ENCODE peak calls at places on chromosomes 2 and 18, in five cellular contexts. One of them, this sample, is unnamed.

GRCh38 chr2:128196026-128196822 is 105.2 kb downstream of the UGGT1 start:
- DNase-seq in astrocyte of the spinal cord: peak
- DNase-seq in OCI-LY7: no peak
- DNase-seq in kidney: no peak
- DNase-seq in HCT116: no peak
- DNase-seq in this sample: peak

GRCh38 chr2:10162586-10163497 is 40.3 kb downstream of the RRM2 start:
- DNase-seq in astrocyte of the spinal cord: no peak
- DNase-seq in OCI-LY7: no peak
- DNase-seq in kidney: peak
- DNase-seq in HCT116: no peak
- DNase-seq in this sample: no peak

GRCh38 chr2:231464576-231465540 is 574 bp upstream of the NCL start:
- DNase-seq in astrocyte of the spinal cord: no peak
- DNase-seq in OCI-LY7: peak
- DNase-seq in kidney: peak
- DNase-seq in HCT116: peak
- DNase-seq in this sample: no peak

GRCh38 chr2:47091118-47091517 is 64.0 kb downstream of the STPG4 start:
- DNase-seq in astrocyte of the spinal cord: no peak
- DNase-seq in OCI-LY7: no peak
- DNase-seq in kidney: no peak
- DNase-seq in HCT116: no peak
- DNase-seq in this sample: peak

GRCh38 chr18:3411854-3412268 is 38.1 kb upstream of the TGIF1 start:
- DNase-seq in astrocyte of the spinal cord: no peak
- DNase-seq in OCI-LY7: no peak
- DNase-seq in kidney: no peak
- DNase-seq in HCT116: no peak
- DNase-seq in this sample: peak

GRCh38 chr2:39124770-39125075 is 3.9 kb upstream of the SOS1 start:
- DNase-seq in astrocyte of the spinal cord: no peak
- DNase-seq in OCI-LY7: no peak
- DNase-seq in kidney: no peak
- DNase-seq in HCT116: no peak
- DNase-seq in this sample: no peak

GRCh38 chr18:67730884-67731283 is 214.4 kb upstream of the DSEL start:
- DNase-seq in astrocyte of the spinal cord: peak
- DNase-seq in OCI-LY7: no peak
- DNase-seq in kidney: no peak
- DNase-seq in HCT116: no peak
- DNase-seq in this sample: peak

GRCh38 chr2:218318241-218318640 is 25.9 kb upstream of the TMBIM1 start:
- DNase-seq in astrocyte of the spinal cord: no peak
- DNase-seq in OCI-LY7: no peak
- DNase-seq in kidney: no peak
- DNase-seq in HCT116: no peak
- DNase-seq in this sample: no peak

GRCh38 chr2:156136566-156136965 is 196.0 kb downstream of the NR4A2 start:
- DNase-seq in astrocyte of the spinal cord: no peak
- DNase-seq in OCI-LY7: no peak
- DNase-seq in kidney: no peak
- DNase-seq in HCT116: no peak
- DNase-seq in this sample: no peak

GRCh38 chr2:88669371-88670214 is 21.9 kb upstream of the RPIA start:
- DNase-seq in astrocyte of the spinal cord: peak
- DNase-seq in OCI-LY7: peak
- DNase-seq in kidney: no peak
- DNase-seq in HCT116: peak
- DNase-seq in this sample: peak

GRCh38 chr18:77512152-77512551 is 262.5 kb downstream of the GALR1 start:
- DNase-seq in astrocyte of the spinal cord: no peak
- DNase-seq in OCI-LY7: no peak
- DNase-seq in kidney: no peak
- DNase-seq in HCT116: no peak
- DNase-seq in this sample: no peak

GRCh38 chr2:189782221-189782671 is 1.9 kb downstream of the ORMDL1 start:
- DNase-seq in astrocyte of the spinal cord: no peak
- DNase-seq in OCI-LY7: no peak
- DNase-seq in kidney: no peak
- DNase-seq in HCT116: no peak
- DNase-seq in this sample: peak

GRCh38 chr18:27942706-27943105 is 234.2 kb downstream of the CDH2 start:
- DNase-seq in astrocyte of the spinal cord: peak
- DNase-seq in OCI-LY7: no peak
- DNase-seq in kidney: no peak
- DNase-seq in HCT116: no peak
- DNase-seq in this sample: peak

GRCh38 chr2:217611056-217611455 is 391.7 kb downstream of the TNS1 start:
- DNase-seq in astrocyte of the spinal cord: no peak
- DNase-seq in OCI-LY7: no peak
- DNase-seq in kidney: no peak
- DNase-seq in HCT116: no peak
- DNase-seq in this sample: no peak

GRCh38 chr18:3688682-3689081 is 238.7 kb downstream of the TGIF1 start:
- DNase-seq in astrocyte of the spinal cord: peak
- DNase-seq in OCI-LY7: no peak
- DNase-seq in kidney: no peak
- DNase-seq in HCT116: no peak
- DNase-seq in this sample: peak

GRCh38 chr2:46134531-46135229 is 162.5 kb upstream of the EPAS1 start:
- DNase-seq in astrocyte of the spinal cord: peak
- DNase-seq in OCI-LY7: no peak
- DNase-seq in kidney: peak
- DNase-seq in HCT116: no peak
- DNase-seq in this sample: peak

GRCh38 chr2:121329786-121330185 is 44.8 kb upstream of the TFCP2L1 start:
- DNase-seq in astrocyte of the spinal cord: no peak
- DNase-seq in OCI-LY7: no peak
- DNase-seq in kidney: no peak
- DNase-seq in HCT116: no peak
- DNase-seq in this sample: no peak

GRCh38 chr2:85761512-85761944 is 7.7 kb downstream of the ATOH8 start:
- DNase-seq in astrocyte of the spinal cord: no peak
- DNase-seq in OCI-LY7: no peak
- DNase-seq in kidney: no peak
- DNase-seq in HCT116: no peak
- DNase-seq in this sample: no peak

GRCh38 chr18:23538870-23539269 is 35.6 kb downstream of the RMC1 start:
- DNase-seq in astrocyte of the spinal cord: peak
- DNase-seq in OCI-LY7: no peak
- DNase-seq in kidney: no peak
- DNase-seq in HCT116: no peak
- DNase-seq in this sample: no peak

GRCh38 chr18:42401131-42401673 is 446.2 kb downstream of the PIK3C3 start:
- DNase-seq in astrocyte of the spinal cord: no peak
- DNase-seq in OCI-LY7: no peak
- DNase-seq in kidney: no peak
- DNase-seq in HCT116: no peak
- DNase-seq in this sample: no peak

GRCh38 chr2:129885735-129886134 is 93.7 kb upstream of the RAB6C start:
- DNase-seq in astrocyte of the spinal cord: no peak
- DNase-seq in OCI-LY7: peak
- DNase-seq in kidney: no peak
- DNase-seq in HCT116: no peak
- DNase-seq in this sample: no peak

GRCh38 chr18:66971951-66972350 is 368.1 kb upstream of the CDH19 start:
- DNase-seq in astrocyte of the spinal cord: no peak
- DNase-seq in OCI-LY7: no peak
- DNase-seq in kidney: no peak
- DNase-seq in HCT116: no peak
- DNase-seq in this sample: no peak

GRCh38 chr2:10700078-10700803 is 10.5 kb upstream of the NOL10 start:
- DNase-seq in astrocyte of the spinal cord: no peak
- DNase-seq in OCI-LY7: no peak
- DNase-seq in kidney: no peak
- DNase-seq in HCT116: no peak
- DNase-seq in this sample: no peak

GRCh38 chr2:20381457-20381856 is 30.8 kb upstream of the PUM2 start:
- DNase-seq in astrocyte of the spinal cord: peak
- DNase-seq in OCI-LY7: no peak
- DNase-seq in kidney: no peak
- DNase-seq in HCT116: no peak
- DNase-seq in this sample: peak

GRCh38 chr2:115160523-115161521 is 718.4 kb downstream of the DPP10 start:
- DNase-seq in astrocyte of the spinal cord: no peak
- DNase-seq in OCI-LY7: no peak
- DNase-seq in kidney: no peak
- DNase-seq in HCT116: no peak
- DNase-seq in this sample: no peak

GRCh38 chr2:214542866-214543265 is 132.0 kb downstream of the VWC2L start:
- DNase-seq in astrocyte of the spinal cord: peak
- DNase-seq in OCI-LY7: no peak
- DNase-seq in kidney: no peak
- DNase-seq in HCT116: no peak
- DNase-seq in this sample: no peak

GRCh38 chr2:65070172-65070830 is 14.1 kb downstream of the CEP68 start:
- DNase-seq in astrocyte of the spinal cord: peak
- DNase-seq in OCI-LY7: peak
- DNase-seq in kidney: no peak
- DNase-seq in HCT116: peak
- DNase-seq in this sample: peak
- TF ChIP-seq CTCF in astrocyte of the spinal cord: peak
- TF ChIP-seq CTCF in OCI-LY7: peak
- TF ChIP-seq CTCF in kidney: no peak
- TF ChIP-seq CTCF in HCT116: peak
- TF ChIP-seq CTCF in this sample: peak

GRCh38 chr2:71784734-71785549 is 331.6 kb downstream of the DYSF start:
- DNase-seq in astrocyte of the spinal cord: no peak
- DNase-seq in OCI-LY7: no peak
- DNase-seq in kidney: no peak
- DNase-seq in HCT116: peak
- DNase-seq in this sample: no peak
- H3K4me3 ChIP-seq in astrocyte of the spinal cord: no peak
- H3K4me3 ChIP-seq in OCI-LY7: no peak
- H3K4me3 ChIP-seq in kidney: no peak
- H3K4me3 ChIP-seq in HCT116: no peak
- H3K4me3 ChIP-seq in this sample: no peak

GRCh38 chr2:113979172-113980128 is 89.6 kb downstream of the ACTR3 start:
- DNase-seq in astrocyte of the spinal cord: no peak
- DNase-seq in OCI-LY7: peak
- DNase-seq in kidney: peak
- DNase-seq in HCT116: no peak
- DNase-seq in this sample: no peak
- TF ChIP-seq CTCF in astrocyte of the spinal cord: peak
- TF ChIP-seq CTCF in OCI-LY7: peak
- TF ChIP-seq CTCF in kidney: no peak
- TF ChIP-seq CTCF in HCT116: peak
- TF ChIP-seq CTCF in this sample: peak

DNA sequence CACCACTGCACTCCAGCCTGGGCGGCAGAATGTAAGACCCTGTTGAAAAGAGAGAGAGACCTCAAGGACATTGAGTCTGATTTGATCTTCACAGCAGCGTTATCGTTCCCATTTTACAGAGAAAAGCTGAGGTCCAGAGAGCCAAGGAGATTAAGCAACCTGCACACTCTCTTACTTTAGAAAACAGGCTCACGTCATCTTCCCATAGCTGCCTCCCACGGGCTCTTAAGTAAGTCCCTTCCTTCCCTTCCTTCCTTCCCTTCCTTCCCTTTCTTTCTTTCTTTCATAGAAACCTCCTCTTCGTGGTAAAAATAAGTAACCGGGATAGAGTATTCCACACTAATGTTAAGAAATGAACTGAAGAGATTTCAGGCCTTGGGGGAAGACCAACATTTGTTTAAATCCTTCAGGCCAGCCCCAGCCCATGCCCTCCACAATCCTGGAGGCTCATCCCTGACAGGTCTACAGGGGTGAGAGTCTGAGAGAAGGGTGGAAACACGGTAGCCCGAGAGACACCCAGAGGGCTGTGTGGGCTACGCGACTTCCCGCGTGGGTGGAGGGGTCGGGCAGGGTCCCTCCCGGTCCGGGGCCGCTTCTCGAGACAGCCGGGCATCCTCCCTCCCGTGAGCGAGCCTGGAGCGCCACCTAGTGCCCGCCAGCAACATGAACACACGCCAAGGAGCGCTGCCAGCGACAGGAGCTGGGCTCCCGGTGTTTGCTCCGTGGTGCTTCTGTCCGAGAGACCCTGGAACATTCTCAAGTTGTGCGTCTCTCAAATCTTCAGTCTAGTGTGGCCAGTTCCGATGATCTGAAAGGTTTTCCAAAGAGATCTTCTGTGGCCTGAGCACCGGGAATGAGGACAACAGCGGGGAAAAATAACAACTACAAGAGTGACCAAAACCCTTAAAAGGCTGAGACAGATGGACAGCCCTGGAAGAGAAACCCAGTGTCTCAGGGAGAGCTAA is 160.3 kb downstream of the INO80D start:
- DNase-seq in astrocyte of the spinal cord: peak
- DNase-seq in OCI-LY7: peak
- DNase-seq in kidney: peak
- DNase-seq in HCT116: no peak
- DNase-seq in this sample: peak
- H3K4me3 ChIP-seq in astrocyte of the spinal cord: no peak
- H3K4me3 ChIP-seq in OCI-LY7: no peak
- H3K4me3 ChIP-seq in kidney: peak
- H3K4me3 ChIP-seq in HCT116: peak
- H3K4me3 ChIP-seq in this sample: peak

GRCh38 chr2:99648115-99648850 is 158.5 kb upstream of the REV1 start:
- DNase-seq in astrocyte of the spinal cord: peak
- DNase-seq in OCI-LY7: no peak
- DNase-seq in kidney: no peak
- DNase-seq in HCT116: no peak
- DNase-seq in this sample: no peak
- TF ChIP-seq CTCF in astrocyte of the spinal cord: peak
- TF ChIP-seq CTCF in OCI-LY7: no peak
- TF ChIP-seq CTCF in kidney: no peak
- TF ChIP-seq CTCF in HCT116: no peak
- TF ChIP-seq CTCF in this sample: no peak

This sample was measured in fibroblast of the aortic adventitia.